ENCODE peak calls at places on chromosomes 5 and 9, in seven cellular contexts. One of them, this sample, is unnamed.
A peak's percentile ranks its signal among the peaks of the same experiment; 100 is the strongest.

GRCh38 chr9:87859786-87860185 is 22.9 kb upstream of the SPATA31E1 start:
- DNase-seq in ELR: no peak
- DNase-seq in WERI-Rb-1: no peak
- DNase-seq in activated CD8-positive, alpha-beta memory T cell treated with anti-CD3 and anti-CD28 coated beads, Interleukin-2, amount 50 U/mL, for 4 hours: no peak
- DNase-seq in Right ventricle myocardium superior: no peak
- DNase-seq in AG08395: no peak
- DNase-seq in naive thymus-derived CD4-positive, alpha-beta T cell: no peak
- DNase-seq in this sample: no peak

GRCh38 chr9:117723986-117724654 is 19.9 kb downstream of the TLR4 start:
- DNase-seq in activated CD8-positive, alpha-beta memory T cell treated with anti-CD3 and anti-CD28 coated beads, Interleukin-2, amount 50 U/mL, for 4 hours: no peak
- DNase-seq in AG08395: no peak
- DNase-seq in Right ventricle myocardium superior: no peak
- DNase-seq in ELR: no peak
- DNase-seq in WERI-Rb-1: no peak
- DNase-seq in naive thymus-derived CD4-positive, alpha-beta T cell: no peak
- DNase-seq in this sample: no peak

GRCh38 chr9:128001411-128002298 is 20.9 kb upstream of the EEIG1 start:
- DNase-seq in naive thymus-derived CD4-positive, alpha-beta T cell: no peak
- DNase-seq in activated CD8-positive, alpha-beta memory T cell treated with anti-CD3 and anti-CD28 coated beads, Interleukin-2, amount 50 U/mL, for 4 hours: no peak
- DNase-seq in WERI-Rb-1: no peak
- DNase-seq in ELR: peak; percentile 95
- DNase-seq in AG08395: peak; percentile 92
- DNase-seq in Right ventricle myocardium superior: no peak
- DNase-seq in this sample: no peak

GRCh38 chr9:551986-552930 is 289.2 kb upstream of the DMRT1 start:
- DNase-seq in WERI-Rb-1: no peak
- DNase-seq in Right ventricle myocardium superior: no peak
- DNase-seq in AG08395: no peak
- DNase-seq in ELR: no peak
- DNase-seq in activated CD8-positive, alpha-beta memory T cell treated with anti-CD3 and anti-CD28 coated beads, Interleukin-2, amount 50 U/mL, for 4 hours: no peak
- DNase-seq in naive thymus-derived CD4-positive, alpha-beta T cell: no peak
- DNase-seq in this sample: no peak

GRCh38 chr5:1330146-1330846 is 14.6 kb downstream of the CLPTM1L start:
- DNase-seq in AG08395: no peak
- DNase-seq in ELR: no peak
- DNase-seq in WERI-Rb-1: no peak
- DNase-seq in naive thymus-derived CD4-positive, alpha-beta T cell: no peak
- DNase-seq in Right ventricle myocardium superior: no peak
- DNase-seq in activated CD8-positive, alpha-beta memory T cell treated with anti-CD3 and anti-CD28 coated beads, Interleukin-2, amount 50 U/mL, for 4 hours: peak; percentile 6
- DNase-seq in this sample: no peak

GRCh38 chr9:69168709-69169217 is 5.3 kb upstream of the TJP2 start:
- DNase-seq in AG08395: no peak
- DNase-seq in naive thymus-derived CD4-positive, alpha-beta T cell: peak; percentile 10
- DNase-seq in WERI-Rb-1: no peak
- DNase-seq in Right ventricle myocardium superior: no peak
- DNase-seq in ELR: peak; percentile 70
- DNase-seq in activated CD8-positive, alpha-beta memory T cell treated with anti-CD3 and anti-CD28 coated beads, Interleukin-2, amount 50 U/mL, for 4 hours: peak; percentile 20
- DNase-seq in this sample: peak; percentile 59

GRCh38 chr5:149614034-149614907 is 33.0 kb downstream of the ARHGEF37 start:
- DNase-seq in Right ventricle myocardium superior: no peak
- DNase-seq in WERI-Rb-1: peak; percentile 55
- DNase-seq in naive thymus-derived CD4-positive, alpha-beta T cell: no peak
- DNase-seq in AG08395: no peak
- DNase-seq in ELR: no peak
- DNase-seq in activated CD8-positive, alpha-beta memory T cell treated with anti-CD3 and anti-CD28 coated beads, Interleukin-2, amount 50 U/mL, for 4 hours: no peak
- DNase-seq in this sample: no peak

GRCh38 chr9:117284414-117284813 is 130.4 kb downstream of the ASTN2 start:
- DNase-seq in naive thymus-derived CD4-positive, alpha-beta T cell: no peak
- DNase-seq in ELR: no peak
- DNase-seq in WERI-Rb-1: no peak
- DNase-seq in AG08395: no peak
- DNase-seq in activated CD8-positive, alpha-beta memory T cell treated with anti-CD3 and anti-CD28 coated beads, Interleukin-2, amount 50 U/mL, for 4 hours: no peak
- DNase-seq in Right ventricle myocardium superior: no peak
- DNase-seq in this sample: no peak

GRCh38 chr9:38421498-38422211 is 2.6 kb downstream of the IGFBPL1 start:
- DNase-seq in Right ventricle myocardium superior: no peak
- DNase-seq in activated CD8-positive, alpha-beta memory T cell treated with anti-CD3 and anti-CD28 coated beads, Interleukin-2, amount 50 U/mL, for 4 hours: no peak
- DNase-seq in WERI-Rb-1: peak; percentile 72
- DNase-seq in naive thymus-derived CD4-positive, alpha-beta T cell: no peak
- DNase-seq in AG08395: no peak
- DNase-seq in ELR: no peak
- DNase-seq in this sample: no peak

GRCh38 chr5:34040411-34040810 is 2.6 kb downstream of the C1QTNF3 start:
- DNase-seq in naive thymus-derived CD4-positive, alpha-beta T cell: no peak
- DNase-seq in Right ventricle myocardium superior: no peak
- DNase-seq in WERI-Rb-1: no peak
- DNase-seq in activated CD8-positive, alpha-beta memory T cell treated with anti-CD3 and anti-CD28 coated beads, Interleukin-2, amount 50 U/mL, for 4 hours: no peak
- DNase-seq in AG08395: no peak
- DNase-seq in ELR: no peak
- DNase-seq in this sample: no peak

GRCh38 chr9:14119694-14120514 is 194.0 kb downstream of the NFIB start:
- DNase-seq in AG08395: peak; percentile 8
- DNase-seq in ELR: no peak
- DNase-seq in activated CD8-positive, alpha-beta memory T cell treated with anti-CD3 and anti-CD28 coated beads, Interleukin-2, amount 50 U/mL, for 4 hours: no peak
- DNase-seq in Right ventricle myocardium superior: no peak
- DNase-seq in WERI-Rb-1: no peak
- DNase-seq in naive thymus-derived CD4-positive, alpha-beta T cell: no peak
- DNase-seq in this sample: no peak

GRCh38 chr5:14157494-14157782 is 14.3 kb downstream of the TRIO start:
- DNase-seq in activated CD8-positive, alpha-beta memory T cell treated with anti-CD3 and anti-CD28 coated beads, Interleukin-2, amount 50 U/mL, for 4 hours: no peak
- DNase-seq in Right ventricle myocardium superior: no peak
- DNase-seq in WERI-Rb-1: no peak
- DNase-seq in naive thymus-derived CD4-positive, alpha-beta T cell: no peak
- DNase-seq in AG08395: no peak
- DNase-seq in ELR: no peak
- DNase-seq in this sample: no peak

GRCh38 chr5:40716000-40716399 is 36.3 kb downstream of the PTGER4 start:
- DNase-seq in naive thymus-derived CD4-positive, alpha-beta T cell: no peak
- DNase-seq in activated CD8-positive, alpha-beta memory T cell treated with anti-CD3 and anti-CD28 coated beads, Interleukin-2, amount 50 U/mL, for 4 hours: no peak
- DNase-seq in WERI-Rb-1: no peak
- DNase-seq in ELR: peak; percentile 42
- DNase-seq in AG08395: no peak
- DNase-seq in Right ventricle myocardium superior: no peak
- DNase-seq in this sample: no peak

GRCh38 chr9:86731511-86731993 is 215.8 kb downstream of the GAS1 start:
- DNase-seq in AG08395: no peak
- DNase-seq in Right ventricle myocardium superior: no peak
- DNase-seq in WERI-Rb-1: no peak
- DNase-seq in activated CD8-positive, alpha-beta memory T cell treated with anti-CD3 and anti-CD28 coated beads, Interleukin-2, amount 50 U/mL, for 4 hours: no peak
- DNase-seq in ELR: peak; percentile 30
- DNase-seq in naive thymus-derived CD4-positive, alpha-beta T cell: no peak
- DNase-seq in this sample: no peak

GRCh38 chr9:34664281-34665108 is 2.0 kb upstream of the CCL27 start:
- DNase-seq in Right ventricle myocardium superior: peak; percentile 88
- DNase-seq in activated CD8-positive, alpha-beta memory T cell treated with anti-CD3 and anti-CD28 coated beads, Interleukin-2, amount 50 U/mL, for 4 hours: peak; percentile 60
- DNase-seq in naive thymus-derived CD4-positive, alpha-beta T cell: peak; percentile 57
- DNase-seq in WERI-Rb-1: peak; percentile 76
- DNase-seq in AG08395: peak; percentile 87
- DNase-seq in ELR: peak; percentile 85
- DNase-seq in this sample: peak; percentile 67

GRCh38 chr9:13427587-13427986 is 148.1 kb upstream of the MPDZ start:
- DNase-seq in naive thymus-derived CD4-positive, alpha-beta T cell: no peak
- DNase-seq in WERI-Rb-1: no peak
- DNase-seq in ELR: peak; percentile 57
- DNase-seq in activated CD8-positive, alpha-beta memory T cell treated with anti-CD3 and anti-CD28 coated beads, Interleukin-2, amount 50 U/mL, for 4 hours: no peak
- DNase-seq in Right ventricle myocardium superior: no peak
- DNase-seq in AG08395: peak; percentile 35
- DNase-seq in this sample: peak; percentile 14

GRCh38 chr5:140240987-140241706 is 61.8 kb downstream of the PFDN1 start:
- DNase-seq in AG08395: peak; percentile 93
- DNase-seq in WERI-Rb-1: peak; percentile 42
- DNase-seq in naive thymus-derived CD4-positive, alpha-beta T cell: no peak
- DNase-seq in Right ventricle myocardium superior: peak; percentile 94
- DNase-seq in ELR: peak; percentile 89
- DNase-seq in activated CD8-positive, alpha-beta memory T cell treated with anti-CD3 and anti-CD28 coated beads, Interleukin-2, amount 50 U/mL, for 4 hours: no peak
- DNase-seq in this sample: peak; percentile 79

GRCh38 chr5:137315534-137316345 is 183.4 kb downstream of the SPOCK1 start:
- DNase-seq in Right ventricle myocardium superior: no peak
- DNase-seq in activated CD8-positive, alpha-beta memory T cell treated with anti-CD3 and anti-CD28 coated beads, Interleukin-2, amount 50 U/mL, for 4 hours: no peak
- DNase-seq in ELR: no peak
- DNase-seq in AG08395: no peak
- DNase-seq in naive thymus-derived CD4-positive, alpha-beta T cell: no peak
- DNase-seq in WERI-Rb-1: no peak
- DNase-seq in this sample: no peak

GRCh38 chr5:54832066-54832465 is 153.3 kb downstream of the ESM1 start:
- DNase-seq in Right ventricle myocardium superior: no peak
- DNase-seq in ELR: no peak
- DNase-seq in AG08395: no peak
- DNase-seq in activated CD8-positive, alpha-beta memory T cell treated with anti-CD3 and anti-CD28 coated beads, Interleukin-2, amount 50 U/mL, for 4 hours: no peak
- DNase-seq in naive thymus-derived CD4-positive, alpha-beta T cell: no peak
- DNase-seq in WERI-Rb-1: no peak
- DNase-seq in this sample: no peak

GRCh38 chr9:32725066-32725860 is 58.1 kb upstream of the TMEM215 start:
- DNase-seq in AG08395: no peak
- DNase-seq in activated CD8-positive, alpha-beta memory T cell treated with anti-CD3 and anti-CD28 coated beads, Interleukin-2, amount 50 U/mL, for 4 hours: no peak
- DNase-seq in ELR: no peak
- DNase-seq in WERI-Rb-1: no peak
- DNase-seq in naive thymus-derived CD4-positive, alpha-beta T cell: no peak
- DNase-seq in Right ventricle myocardium superior: no peak
- DNase-seq in this sample: no peak

GRCh38 chr9:31574006-31574750 is 810.3 kb upstream of the ACO1 start:
- DNase-seq in AG08395: no peak
- DNase-seq in naive thymus-derived CD4-positive, alpha-beta T cell: no peak
- DNase-seq in ELR: no peak
- DNase-seq in activated CD8-positive, alpha-beta memory T cell treated with anti-CD3 and anti-CD28 coated beads, Interleukin-2, amount 50 U/mL, for 4 hours: no peak
- DNase-seq in Right ventricle myocardium superior: no peak
- DNase-seq in WERI-Rb-1: no peak
- DNase-seq in this sample: no peak

GRCh38 chr9:76049341-76049740 is 158.9 kb downstream of the PCSK5 start:
- DNase-seq in WERI-Rb-1: no peak
- DNase-seq in naive thymus-derived CD4-positive, alpha-beta T cell: no peak
- DNase-seq in AG08395: no peak
- DNase-seq in ELR: no peak
- DNase-seq in activated CD8-positive, alpha-beta memory T cell treated with anti-CD3 and anti-CD28 coated beads, Interleukin-2, amount 50 U/mL, for 4 hours: no peak
- DNase-seq in Right ventricle myocardium superior: no peak
- DNase-seq in this sample: no peak

GRCh38 chr9:15220658-15221310 is 86.2 kb downstream of the TTC39B start:
- DNase-seq in activated CD8-positive, alpha-beta memory T cell treated with anti-CD3 and anti-CD28 coated beads, Interleukin-2, amount 50 U/mL, for 4 hours: no peak
- DNase-seq in Right ventricle myocardium superior: no peak
- DNase-seq in naive thymus-derived CD4-positive, alpha-beta T cell: no peak
- DNase-seq in AG08395: peak; percentile 87
- DNase-seq in WERI-Rb-1: no peak
- DNase-seq in ELR: peak; percentile 58
- DNase-seq in this sample: no peak